ENCODE peak calls at places on chromosomes 2 and 18, in ten cellular contexts. R is RKO; K is mesenchymal stem cell; Z is stimulated activated CD4-positive, alpha-beta T cell treated with anti-CD3 and anti-CD28 coated beads, Interleukin-2, amount 100 ng/mL, for 48 hours; Q is AG04450; W is aorta; O is AG09319; H is KBM-7; N is T-helper 9 cell; G is HTR-8/SVneo. D is an unnamed sample.
A peak's percentile ranks its signal among the peaks of the same experiment; 100 is the strongest.

GRCh38 chr2:73870084-73870483 is 22.7 kb upstream of the ACTG2 start:
- DNase-seq in R (no peak), K (peak; percentile 28), Z (no peak), Q (peak; percentile 94), W (peak; percentile 81), O (peak; percentile 72), H (no peak), N (no peak), G (no peak), D (no peak)

GRCh38 chr2:200438251-200438650 is 71.6 kb downstream of the KCTD18 start:
- DNase-seq in R (no peak), K (no peak), Z (no peak), Q (no peak), W (no peak), O (no peak), H (no peak), N (no peak), G (no peak), D (no peak)

GRCh38 chr2:239930378-239930777 is 94.8 kb downstream of the NDUFA10 start:
- DNase-seq in R (no peak), K (no peak), Z (no peak), Q (no peak), W (peak; percentile 75), O (no peak), H (no peak), N (no peak), G (no peak), D (no peak)

GRCh38 chr18:65791753-65792152 is 40.9 kb downstream of the CDH7 start:
- DNase-seq in R (no peak), K (no peak), Z (no peak), Q (no peak), W (no peak), O (no peak), H (no peak), N (no peak), G (no peak), D (no peak)

GRCh38 chr2:8312861-8313768 is 368.7 kb upstream of the ID2 start:
- DNase-seq in R (no peak), K (peak; percentile 41), Z (no peak), Q (no peak), W (no peak), O (no peak), H (peak; percentile 87), N (no peak), G (no peak), D (peak; percentile 88)

GRCh38 chr2:196987654-196988364 is 61.3 kb upstream of the PGAP1 start:
- DNase-seq in R (peak; percentile 98), K (peak; percentile 98), Z (peak; percentile 21), Q (peak; percentile 83), W (no peak), O (peak; percentile 83), H (peak; percentile 72), N (no peak), G (peak; percentile 80), D (peak; percentile 53)

GRCh38 chr2:112256654-112257053 is 1.8 kb upstream of the ZC3H8 start:
- DNase-seq in R (no peak), K (no peak), Z (no peak), Q (no peak), W (no peak), O (no peak), H (peak; percentile 28), N (no peak), G (no peak), D (peak; percentile 35)

GRCh38 chr2:238636269-238637073 is 209.7 kb downstream of the ASB1 start:
- DNase-seq in R (no peak), K (peak; percentile 46), Z (no peak), Q (peak; percentile 8), W (no peak), O (peak; percentile 48), H (no peak), N (no peak), G (peak; percentile 57), D (peak; percentile 7)

GRCh38 chr18:12820526-12820925 is 63.5 kb downstream of the PTPN2 start:
- DNase-seq in R (no peak), K (no peak), Z (no peak), Q (no peak), W (no peak), O (no peak), H (no peak), N (no peak), G (no peak), D (no peak)

GRCh38 chr2:190591437-190591836 is 56.9 kb upstream of the NEMP2 start:
- DNase-seq in R (no peak), K (no peak), Z (no peak), Q (no peak), W (no peak), O (no peak), H (no peak), N (no peak), G (no peak), D (no peak)

GRCh38 chr2:152405206-152406118 is 70.5 kb downstream of the FMNL2 start:
- DNase-seq in R (peak; percentile 32), K (peak; percentile 64), Z (no peak), Q (no peak), W (no peak), O (no peak), H (no peak), N (no peak), G (no peak), D (peak; percentile 88)

GRCh38 chr2:197309369-197310231 is 980 bp downstream of the ANKRD44 start:
- DNase-seq in R (no peak), K (peak; percentile 32), Z (no peak), Q (no peak), W (peak; percentile 78), O (no peak), H (peak; percentile 66), N (peak; percentile 26), G (no peak), D (peak; percentile 45)

GRCh38 chr2:219430633-219431615 is 3.7 kb upstream of the SPEG start:
- DNase-seq in R (peak; percentile 25), K (peak; percentile 61), Z (no peak), Q (no peak), W (peak; percentile 81), O (no peak), H (no peak), N (no peak), G (peak; percentile 60), D (peak; percentile 54)

GRCh38 chr18:77134611-77135010 is 2.0 kb upstream of the MBP start:
- DNase-seq in R (no peak), K (no peak), Z (no peak), Q (no peak), W (no peak), O (no peak), H (no peak), N (no peak), G (no peak), D (no peak)

GRCh38 chr2:86160156-86160952 is 34.9 kb downstream of the IMMT start:
- DNase-seq in R (no peak), K (peak; percentile 56), Z (no peak), Q (no peak), W (no peak), O (no peak), H (no peak), N (no peak), G (no peak), D (no peak)

GRCh38 chr18:5543036-5543671 is 643 bp downstream of the EPB41L3 start:
- DNase-seq in R (no peak), K (no peak), Z (no peak), Q (no peak), W (no peak), O (no peak), H (peak; percentile 21), N (no peak), G (no peak), D (peak; percentile 65)

GRCh38 chr2:28252308-28252707 is 140.3 kb upstream of the FOSL2 start:
- DNase-seq in R (no peak), K (no peak), Z (peak; percentile 16), Q (no peak), W (no peak), O (no peak), H (no peak), N (no peak), G (no peak), D (no peak)

GRCh38 chr2:127680706-127681287 is 5.5 kb upstream of the LIMS2 start:
- DNase-seq in R (no peak), K (no peak), Z (no peak), Q (no peak), W (no peak), O (no peak), H (no peak), N (no peak), G (no peak), D (no peak)

GRCh38 chr18:57107141-57107832 is 39.6 kb upstream of the BOD1L2 start:
- DNase-seq in R (peak; percentile 45), K (peak; percentile 25), Z (no peak), Q (peak; percentile 2), W (no peak), O (no peak), H (peak; percentile 57), N (no peak), G (no peak), D (peak; percentile 43)

GRCh38 chr18:79950440-79951341 is 762 bp downstream of the SLC66A2 start:
- DNase-seq in R (peak; percentile 51), K (peak; percentile 43), Z (peak; percentile 27), Q (no peak), W (peak; percentile 85), O (no peak), H (peak; percentile 37), N (peak; percentile 14), G (no peak), D (no peak)

GRCh38 chr2:150449856-150450255 is 37.6 kb downstream of the RND3 start:
- DNase-seq in R (no peak), K (no peak), Z (no peak), Q (no peak), W (no peak), O (no peak), H (no peak), N (no peak), G (no peak), D (no peak)

GRCh38 chr18:43507842-43508481 is 230.7 kb upstream of the SYT4 start:
- DNase-seq in R (peak; percentile 5), K (no peak), Z (no peak), Q (no peak), W (no peak), O (no peak), H (no peak), N (no peak), G (no peak), D (peak; percentile 21)

GRCh38 chr2:9656270-9656766 is 25.5 kb upstream of the YWHAQ start:
- DNase-seq in R (peak; percentile 89), K (peak; percentile 99), Z (peak; percentile 57), Q (peak; percentile 87), W (peak; percentile 17), O (peak; percentile 45), H (peak; percentile 97), N (peak; percentile 26), G (peak; percentile 90), D (peak; percentile 84)

GRCh38 chr2:236063994-236064393 is 104.2 kb downstream of the GBX2 start:
- DNase-seq in R (no peak), K (no peak), Z (no peak), Q (no peak), W (no peak), O (no peak), H (no peak), N (no peak), G (no peak), D (no peak)

GRCh38 chr2:14915983-14916382 is 283.5 kb downstream of the LRATD1 start:
- DNase-seq in R (no peak), K (no peak), Z (no peak), Q (no peak), W (no peak), O (no peak), H (no peak), N (no peak), G (no peak), D (no peak)

GRCh38 chr2:99150691-99151090 is 4.1 kb downstream of the TSGA10 start:
- DNase-seq in R (no peak), K (no peak), Z (no peak), Q (no peak), W (no peak), O (no peak), H (no peak), N (no peak), G (no peak), D (no peak)